ENCODE peak calls at places on chromosomes 7 and 10, in ten cellular contexts. H, V, G, K, N, F, R, W, I and O are unnamed samples.

GRCh38 chr7:80428161-80429054 is 83.5 kb downstream of the GNAT3 start:
- DNase-seq in H (peak; percentile 79), V (peak; percentile 62), G (peak; percentile 49), K (peak; percentile 54), N (peak; percentile 83), F (no peak), R (no peak), W (peak; percentile 71), I (no peak), O (peak; percentile 33)

GRCh38 chr10:1467450-1467849 is 269.9 kb downstream of the ADARB2 start:
- DNase-seq in H (no peak), V (no peak), G (no peak), K (no peak), N (no peak), F (no peak), R (no peak), W (no peak), I (no peak), O (no peak)

GRCh38 chr7:22802426-22802825 is 20.2 kb downstream of the TOMM7 start:
- DNase-seq in H (no peak), V (no peak), G (no peak), K (no peak), N (no peak), F (no peak), R (no peak), W (no peak), I (no peak), O (no peak)

GRCh38 chr7:57417736-57418135 is 32.2 kb upstream of the ZNF716 start:
- DNase-seq in H (no peak), V (no peak), G (no peak), K (no peak), N (no peak), F (no peak), R (no peak), W (no peak), I (no peak), O (no peak)

GRCh38 chr10:1022413-1022812 is 3.2 kb downstream of the IDI2 start:
- DNase-seq in H (no peak), V (no peak), G (no peak), K (no peak), N (no peak), F (no peak), R (no peak), W (no peak), I (no peak), O (no peak)

GRCh38 chr7:137591444-137591843 is 247.9 kb upstream of the PTN start:
- DNase-seq in H (peak; percentile 7), V (no peak), G (peak; percentile 5), K (no peak), N (peak; percentile 61), F (peak; percentile 17), R (no peak), W (peak; percentile 71), I (no peak), O (no peak)

GRCh38 chr10:1365540-1366082 is 309.4 kb downstream of the WDR37 start:
- DNase-seq in H (no peak), V (no peak), G (no peak), K (no peak), N (no peak), F (no peak), R (no peak), W (no peak), I (no peak), O (no peak)

GRCh38 chr10:74488907-74489306 is 337.5 kb upstream of the KAT6B start:
- DNase-seq in H (no peak), V (no peak), G (no peak), K (no peak), N (no peak), F (no peak), R (no peak), W (no peak), I (no peak), O (no peak)

GRCh38 chr7:152911904-152912303 is 152.4 kb downstream of the ACTR3B start:
- DNase-seq in H (no peak), V (no peak), G (no peak), K (no peak), N (no peak), F (no peak), R (no peak), W (no peak), I (no peak), O (no peak)

GRCh38 chr10:73648252-73648651 is 7.0 kb upstream of the MYOZ1 start:
- DNase-seq in H (no peak), V (no peak), G (no peak), K (no peak), N (no peak), F (no peak), R (no peak), W (no peak), I (no peak), O (no peak)

GRCh38 chr7:70035955-70036354 is 437.7 kb downstream of the AUTS2 start:
- DNase-seq in H (no peak), V (no peak), G (no peak), K (no peak), N (no peak), F (no peak), R (no peak), W (no peak), I (no peak), O (no peak)

GRCh38 chr10:69655124-69655867 is 25.2 kb downstream of the FAM241B start:
- DNase-seq in H (no peak), V (no peak), G (no peak), K (no peak), N (no peak), F (no peak), R (no peak), W (no peak), I (no peak), O (no peak)

GRCh38 chr10:88500656-88501055 is 82.5 kb downstream of the RNLS start:
- DNase-seq in H (no peak), V (no peak), G (no peak), K (no peak), N (no peak), F (no peak), R (no peak), W (no peak), I (no peak), O (no peak)

GRCh38 chr7:115477193-115477651 is 553.3 kb downstream of the TFEC start:
- DNase-seq in H (no peak), V (no peak), G (peak; percentile 62), K (no peak), N (no peak), F (no peak), R (no peak), W (no peak), I (no peak), O (no peak)

GRCh38 chr7:29606287-29606721 is 42.7 kb downstream of the PRR15 start:
- DNase-seq in H (peak; percentile 65), V (peak; percentile 35), G (peak; percentile 82), K (no peak), N (peak; percentile 52), F (peak; percentile 22), R (peak; percentile 68), W (peak; percentile 60), I (no peak), O (no peak)

GRCh38 chr7:156612930-156613329 is 27.6 kb upstream of the RNF32 start:
- DNase-seq in H (no peak), V (no peak), G (peak; percentile 55), K (no peak), N (no peak), F (no peak), R (no peak), W (no peak), I (peak; percentile 90), O (no peak)

GRCh38 chr10:44071479-44071878 is 313.4 kb downstream of the CXCL12 start:
- DNase-seq in H (no peak), V (no peak), G (no peak), K (no peak), N (peak; percentile 89), F (peak; percentile 55), R (no peak), W (no peak), I (no peak), O (no peak)

GRCh38 chr10:4545077-4545476 is 280.9 kb upstream of the AKR1E2 start:
- DNase-seq in H (no peak), V (no peak), G (no peak), K (no peak), N (peak; percentile 26), F (no peak), R (no peak), W (no peak), I (no peak), O (no peak)

GRCh38 chr7:69677054-69677847 is 79.0 kb downstream of the AUTS2 start:
- DNase-seq in H (peak; percentile 18), V (no peak), G (no peak), K (no peak), N (no peak), F (no peak), R (no peak), W (no peak), I (no peak), O (no peak)

GRCh38 chr10:29881336-29881751 is 178.0 kb downstream of the JCAD start:
- DNase-seq in H (no peak), V (no peak), G (no peak), K (no peak), N (no peak), F (no peak), R (no peak), W (no peak), I (no peak), O (no peak)

GRCh38 chr10:33195608-33196376 is 138.7 kb downstream of the NRP1 start:
- DNase-seq in H (no peak), V (no peak), G (no peak), K (no peak), N (peak; percentile 55), F (no peak), R (no peak), W (peak; percentile 82), I (no peak), O (no peak)

GRCh38 chr10:64265961-64266360 is 744.8 kb downstream of the REEP3 start:
- DNase-seq in H (no peak), V (no peak), G (no peak), K (no peak), N (no peak), F (no peak), R (no peak), W (no peak), I (no peak), O (no peak)

GRCh38 chr10:97823734-97824133 is 25.9 kb upstream of the GOLGA7B start:
- DNase-seq in H (no peak), V (no peak), G (no peak), K (no peak), N (no peak), F (no peak), R (no peak), W (no peak), I (no peak), O (no peak)

GRCh38 chr10:92490387-92490786 is 83.5 kb downstream of the IDE start:
- DNase-seq in H (peak; percentile 6), V (no peak), G (no peak), K (no peak), N (peak; percentile 3), F (no peak), R (no peak), W (no peak), I (no peak), O (no peak)

GRCh38 chr7:39588401-39588800 is 22.2 kb downstream of the YAE1 start:
- DNase-seq in H (no peak), V (no peak), G (no peak), K (no peak), N (no peak), F (no peak), R (no peak), W (peak; percentile 41), I (no peak), O (no peak)

GRCh38 chr7:123633553-123633952 is 22.1 kb upstream of the LMOD2 start:
- DNase-seq in H (no peak), V (no peak), G (peak; percentile 53), K (no peak), N (peak; percentile 54), F (no peak), R (no peak), W (peak; percentile 95), I (no peak), O (no peak)

GRCh38 chr7:101222275-101222830 is 4.4 kb downstream of the ZNHIT1 start:
- DNase-seq in H (no peak), V (no peak), G (no peak), K (no peak), N (no peak), F (no peak), R (no peak), W (no peak), I (no peak), O (no peak)

GRCh38 chr7:1040790-1041189 is 3.6 kb upstream of the GPR146 start:
- DNase-seq in H (no peak), V (peak; percentile 76), G (peak; percentile 66), K (no peak), N (no peak), F (no peak), R (no peak), W (no peak), I (no peak), O (no peak)